ENCODE peak calls at places on chromosomes 2 and 18, in four cellular contexts. O is progenitor cell of endocrine pancreas, Z is neural crest cell, E is colonic mucosa. P is an unnamed sample.

GRCh38 chr2:59196511-59196910 is 955.4 kb upstream of the FANCL start:
- DNase-seq in Z (no peak), O (no peak), E (no peak), P (no peak)

GRCh38 chr18:77087391-77088141 is 45.0 kb downstream of the MBP start:
- DNase-seq in Z (peak), O (peak), E (peak), P (peak)

GRCh38 chr2:240992572-240993291 is 5.7 kb upstream of the SNED1 start:
- DNase-seq in O (peak), E (no peak), Z (no peak), P (no peak)

GRCh38 chr2:226756131-226756530 is 43.5 kb downstream of the IRS1 start:
- DNase-seq in E (no peak), O (no peak), Z (no peak), P (no peak)

GRCh38 chr2:185796758-185797157 is 58.2 kb downstream of the FSIP2 start:
- DNase-seq in Z (no peak), O (no peak), E (no peak), P (no peak)

GRCh38 chr2:75238670-75239330 is 39.5 kb upstream of the TACR1 start:
- DNase-seq in O (no peak), E (no peak), Z (no peak), P (no peak)

GRCh38 chr2:68100189-68100588 is 37.4 kb upstream of the C1D start:
- DNase-seq in O (no peak), E (no peak), Z (no peak), P (no peak)

GRCh38 chr2:134774786-134775641 is 56.2 kb upstream of the TMEM163 start:
- DNase-seq in E (no peak), Z (no peak), O (no peak), P (peak)

GRCh38 chr2:194464964-194465638 is 1191.9 kb upstream of the SLC39A10 start:
- DNase-seq in E (no peak), O (no peak), Z (no peak), P (no peak)

GRCh38 chr2:144509548-144510205 is 10.2 kb downstream of the ZEB2 start:
- DNase-seq in Z (no peak), O (no peak), E (no peak), P (no peak)

GRCh38 chr2:44549856-44550255 is 188.1 kb downstream of the CAMKMT start:
- DNase-seq in O (no peak), Z (no peak), E (no peak), P (no peak)

GRCh38 chr2:54396798-54397197 is 59.3 kb upstream of the SPTBN1 start:
- DNase-seq in E (no peak), O (no peak), Z (no peak), P (no peak)

GRCh38 chr2:61993422-61994024 is 88.0 kb downstream of the COMMD1 start:
- DNase-seq in Z (no peak), E (peak), O (no peak), P (no peak)

GRCh38 chr2:18123211-18123570 is 244.7 kb downstream of the KCNS3 start:
- DNase-seq in E (no peak), O (no peak), Z (no peak), P (no peak)

GRCh38 chr2:182867411-182868048 is 1.1 kb upstream of the FRZB start:
- DNase-seq in O (no peak), E (no peak), Z (peak), P (peak)

GRCh38 chr2:182868049-182868422 is 1.6 kb upstream of the FRZB start:
- DNase-seq in E (no peak), O (no peak), Z (no peak), P (no peak)

GRCh38 chr2:182868423-182868822 is 2.0 kb upstream of the FRZB start:
- DNase-seq in O (no peak), E (peak), Z (no peak), P (no peak)

GRCh38 chr2:182866461-182867369 is at the start of gene FRZB:
- DNase-seq in Z (peak), O (peak), E (peak), P (peak)

DNA sequence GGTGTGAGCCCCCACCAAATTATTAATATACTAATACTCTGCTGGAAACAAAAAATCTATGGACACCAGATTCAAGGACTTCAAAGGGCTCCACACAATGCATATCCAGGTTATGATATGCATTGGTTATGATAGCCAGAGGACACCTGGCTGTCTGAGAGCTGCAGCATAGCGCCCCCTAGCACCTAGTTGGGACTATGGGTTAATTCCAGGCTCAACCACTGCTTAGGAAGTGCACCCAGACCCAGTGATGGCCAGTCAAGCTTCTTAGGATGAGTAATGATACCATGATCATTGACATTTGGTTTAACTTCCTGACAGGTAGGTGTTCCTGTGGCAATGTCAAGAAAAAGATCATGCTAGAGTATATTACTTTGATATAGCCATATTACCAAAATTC is 3.8 kb upstream of the FRZB start:
- DNase-seq in Z (no peak), E (peak), O (no peak), P (peak)
- TF ChIP-seq CTCF in Z (peak), E (no peak), O (peak), P (peak)

GRCh38 chr2:160042054-160042453 is 20.4 kb downstream of the PLA2R1 start:
- DNase-seq in Z (no peak), O (no peak), E (no peak), P (no peak)
- TF ChIP-seq CTCF in Z (no peak), O (no peak), E (no peak), P (no peak)

GRCh38 chr2:177212106-177212894 is at the start of gene HNRNPA3:
- DNase-seq in Z (peak), O (peak), E (peak), P (peak)
- TF ChIP-seq CTCF in Z (no peak), O (peak), E (no peak), P (no peak)

GRCh38 chr2:12170151-12170550 is 423.7 kb downstream of the LPIN1 start:
- DNase-seq in E (no peak), O (no peak), Z (no peak), P (no peak)

GRCh38 chr2:12175323-12175722 is 428.9 kb downstream of the LPIN1 start:
- DNase-seq in Z (no peak), O (no peak), E (no peak), P (no peak)

GRCh38 chr2:12173943-12174340 is 427.5 kb downstream of the LPIN1 start:
- DNase-seq in O (no peak), Z (no peak), E (no peak), P (no peak)

GRCh38 chr2:12176621-12177020 is 430.2 kb downstream of the LPIN1 start:
- DNase-seq in E (no peak), O (no peak), Z (no peak), P (no peak)

DNA sequence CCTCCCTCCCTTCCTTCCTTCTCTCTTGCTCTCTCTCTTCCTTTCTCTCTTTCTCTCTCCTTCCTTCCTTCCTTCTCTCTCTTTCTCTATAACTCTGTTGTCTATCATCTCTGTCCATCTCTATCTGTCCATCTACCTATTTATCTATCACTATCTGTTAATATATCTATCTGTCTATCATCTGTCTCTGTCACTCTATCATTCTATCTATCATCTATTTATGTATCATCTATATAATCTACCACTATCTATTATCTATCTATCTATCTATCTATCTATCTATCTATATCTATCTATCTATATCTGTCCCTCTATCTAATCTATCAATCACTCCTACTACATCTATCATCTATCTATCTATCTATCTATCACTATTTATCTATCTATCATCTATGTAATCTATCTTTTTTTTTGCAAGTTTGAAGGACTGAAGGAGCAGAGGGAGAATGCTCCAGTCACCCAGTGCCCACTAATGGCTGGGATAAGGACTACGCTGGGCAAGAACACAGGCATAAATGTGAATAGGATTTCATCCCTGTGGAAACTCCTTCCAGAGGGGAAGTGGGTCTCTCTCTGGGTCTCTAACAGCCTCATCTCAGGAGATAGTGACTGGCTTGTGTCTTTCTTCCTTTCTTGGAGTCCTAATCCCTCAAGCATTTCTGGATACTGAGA is 427.0 kb downstream of the LPIN1 start:
- DNase-seq in Z (no peak), E (no peak), O (no peak), P (no peak)
- TF ChIP-seq CTCF in Z (no peak), E (no peak), O (no peak), P (no peak)

DNA sequence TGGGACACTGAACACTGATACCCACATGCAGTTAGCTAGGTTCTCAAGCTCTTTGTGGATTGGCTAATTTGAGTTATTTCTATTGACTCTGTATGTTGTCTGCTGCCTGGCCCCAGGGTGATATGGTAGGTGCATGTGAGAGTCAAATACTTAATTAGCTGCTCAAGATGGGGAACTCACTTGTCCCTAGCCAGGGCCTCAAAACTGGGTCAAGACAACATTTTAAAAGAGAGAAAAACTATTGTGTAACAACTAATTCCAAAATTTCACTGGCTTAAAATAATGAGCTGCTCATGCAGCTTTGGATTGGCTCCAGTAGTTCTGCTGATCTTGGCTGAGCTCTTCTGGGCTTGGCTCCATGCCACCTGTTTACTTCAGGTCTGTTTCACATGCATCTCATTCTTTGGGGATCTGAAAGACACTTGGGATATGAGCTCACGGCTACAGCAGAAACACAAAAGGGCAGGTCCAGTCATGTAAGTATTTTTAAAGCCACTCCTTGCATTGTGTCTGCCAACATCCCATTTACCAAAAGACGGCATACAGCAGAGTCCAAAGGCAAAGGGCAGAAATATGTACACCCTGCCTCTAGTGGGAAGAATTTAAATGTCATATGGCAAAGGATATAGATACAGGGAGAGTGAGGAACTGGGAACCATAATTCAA is 716.8 kb downstream of the SUCLG1 start:
- DNase-seq in Z (no peak), E (no peak), O (no peak), P (no peak)
- TF ChIP-seq CTCF in Z (no peak), E (no peak), O (no peak), P (no peak)

DNA sequence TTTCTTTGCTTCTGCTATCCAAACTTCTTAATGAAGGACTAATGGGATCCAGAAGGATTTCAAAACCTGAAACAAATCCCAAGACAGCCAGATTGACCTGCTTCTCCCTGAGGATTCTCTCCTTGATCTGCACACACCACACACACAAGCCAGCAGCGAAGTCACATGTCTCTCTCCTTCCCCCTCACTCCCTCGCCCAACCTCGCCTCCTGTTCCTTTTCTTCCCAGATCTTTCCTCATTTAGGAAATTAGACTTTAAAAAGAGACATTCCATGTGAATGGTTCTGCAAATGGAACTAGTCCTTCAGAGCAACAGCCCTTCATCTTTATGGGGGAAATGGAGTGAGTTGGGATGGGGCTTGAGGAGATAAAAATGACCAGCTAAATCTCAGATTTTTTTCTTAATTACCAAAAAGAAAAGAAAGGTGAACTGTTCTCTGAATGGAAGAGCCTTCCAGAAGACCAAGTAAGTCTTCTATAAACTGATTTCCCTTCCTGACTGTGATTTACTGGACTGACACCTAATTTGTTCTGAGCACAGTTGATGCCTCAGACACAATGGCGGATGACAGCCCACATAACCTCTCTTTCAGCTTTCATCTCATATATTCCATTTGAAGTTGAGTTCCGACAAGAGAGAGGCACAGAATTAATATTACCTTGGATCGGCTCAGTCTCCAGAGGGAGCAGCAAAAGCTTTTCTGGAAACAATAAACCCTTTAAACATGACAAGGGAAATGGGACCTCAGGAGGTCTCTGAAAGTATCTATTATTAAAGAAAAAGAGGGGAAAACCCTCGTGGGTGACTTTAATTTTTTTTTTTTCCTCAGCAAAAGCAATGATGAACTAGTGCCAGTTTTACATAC is 638.9 kb upstream of the SETBP1 start:
- DNase-seq in Z (no peak), O (no peak), E (no peak), P (no peak)
- TF ChIP-seq CTCF in Z (no peak), O (no peak), E (no peak), P (no peak)

GRCh38 chr2:195575879-195576391 is 81.1 kb upstream of the SLC39A10 start:
- DNase-seq in Z (no peak), O (no peak), E (no peak), P (no peak)
- TF ChIP-seq CTCF in Z (no peak), O (no peak), E (no peak), P (no peak)

GRCh38 chr18:57908092-57908491 is 105.0 kb upstream of the ATP8B1 start:
- DNase-seq in Z (no peak), E (no peak), O (no peak), P (no peak)

GRCh38 chr18:57909620-57910019 is 106.5 kb upstream of the ATP8B1 start:
- DNase-seq in E (no peak), O (no peak), Z (no peak), P (no peak)

GRCh38 chr18:57913686-57914085 is 110.6 kb upstream of the ATP8B1 start:
- DNase-seq in Z (no peak), O (no peak), E (no peak), P (no peak)

GRCh38 chr18:57910134-57910533 is 107.0 kb upstream of the ATP8B1 start:
- DNase-seq in Z (no peak), E (no peak), O (no peak), P (no peak)

GRCh38 chr18:57910817-57911216 is 107.7 kb upstream of the ATP8B1 start:
- DNase-seq in E (peak), O (no peak), Z (peak), P (peak)
- TF ChIP-seq CTCF in E (no peak), O (peak), Z (peak), P (peak)

GRCh38 chr2:28956890-28957289 is 24.2 kb upstream of the TOGARAM2 start:
- DNase-seq in O (no peak), Z (peak), E (no peak), P (peak)

GRCh38 chr2:28960401-28960800 is 20.7 kb upstream of the TOGARAM2 start:
- DNase-seq in O (no peak), Z (no peak), E (no peak), P (no peak)

GRCh38 chr2:28955492-28955891 is 25.6 kb upstream of the TOGARAM2 start:
- DNase-seq in E (no peak), Z (no peak), O (no peak), P (no peak)

GRCh38 chr2:28956415-28956826 is 24.7 kb upstream of the TOGARAM2 start:
- DNase-seq in Z (peak), E (no peak), O (peak), P (peak)

GRCh38 chr2:28958689-28959088 is 22.4 kb upstream of the TOGARAM2 start:
- DNase-seq in O (no peak), E (peak), Z (peak), P (peak)
- TF ChIP-seq CTCF in O (peak), E (peak), Z (peak), P (peak)

P was measured in glutamatergic neuron.